ENCODE peak calls at places on chromosomes 11 and 22, in seven cellular contexts. L, K, H, E, I, N and M are unnamed samples.

GRCh38 chr11:1453611-1454386 is 32.8 kb downstream of the MOB2 start:
- DNase-seq in L (no peak), K (no peak), H (peak; percentile 66), E (peak; percentile 95), I (no peak), N (no peak), M (peak; percentile 17)

GRCh38 chr11:33454264-33454663 is 197.1 kb downstream of the HIPK3 start:
- DNase-seq in L (no peak), K (no peak), H (no peak), E (no peak), I (no peak), N (no peak), M (no peak)

GRCh38 chr11:36469063-36469462 is 41.0 kb downstream of the TRAF6 start:
- DNase-seq in L (no peak), K (no peak), H (no peak), E (no peak), I (peak; percentile 12), N (no peak), M (no peak)

GRCh38 chr22:44182591-44183588 is 2.2 kb downstream of the PARVG start:
- DNase-seq in L (no peak), K (no peak), H (peak; percentile 62), E (no peak), I (peak; percentile 37), N (no peak), M (no peak)

GRCh38 chr22:40965936-40966557 is 14.9 kb downstream of the RBX1 start:
- DNase-seq in L (no peak), K (no peak), H (no peak), E (no peak), I (no peak), N (no peak), M (no peak)

GRCh38 chr11:1640076-1640946 is 10.7 kb downstream of the KRTAP5-5 start:
- DNase-seq in L (no peak), K (peak; percentile 25), H (peak; percentile 38), E (peak; percentile 96), I (peak; percentile 9), N (peak; percentile 23), M (no peak)

GRCh38 chr11:47071871-47072270 is 104.8 kb downstream of the ARFGAP2 start:
- DNase-seq in L (no peak), K (no peak), H (no peak), E (no peak), I (no peak), N (peak; percentile 1), M (no peak)

GRCh38 chr11:87150936-87151335 is 113.2 kb downstream of the TMEM135 start:
- DNase-seq in L (no peak), K (no peak), H (no peak), E (peak; percentile 42), I (no peak), N (peak; percentile 18), M (no peak)

GRCh38 chr11:17063171-17064002 is 14.1 kb downstream of the RPS13 start:
- DNase-seq in L (peak; percentile 42), K (peak; percentile 38), H (peak; percentile 74), E (peak; percentile 81), I (peak; percentile 25), N (peak; percentile 28), M (no peak)

GRCh38 chr11:128236506-128237498 is 350.6 kb downstream of the ETS1 start:
- DNase-seq in L (no peak), K (no peak), H (no peak), E (no peak), I (no peak), N (no peak), M (no peak)

GRCh38 chr11:84673753-84674152 is 953.4 kb downstream of the DLG2 start:
- DNase-seq in L (no peak), K (peak; percentile 40), H (no peak), E (no peak), I (no peak), N (no peak), M (no peak)

GRCh38 chr11:64245797-64246623 is 733 bp downstream of the PPP1R14B start:
- DNase-seq in L (no peak), K (no peak), H (peak; percentile 77), E (peak; percentile 100), I (peak; percentile 58), N (peak; percentile 97), M (peak; percentile 71)

GRCh38 chr11:89125298-89125697 is 52.4 kb upstream of the TYR start:
- DNase-seq in L (no peak), K (no peak), H (no peak), E (no peak), I (no peak), N (no peak), M (no peak)

GRCh38 chr22:49297871-49298721 is 529.6 kb downstream of the BRD1 start:
- DNase-seq in L (no peak), K (no peak), H (no peak), E (no peak), I (no peak), N (no peak), M (no peak)

GRCh38 chr11:18452927-18453326 is 2.7 kb upstream of the LDHAL6A start:
- DNase-seq in L (no peak), K (no peak), H (no peak), E (peak; percentile 98), I (no peak), N (peak; percentile 19), M (no peak)

GRCh38 chr11:47850337-47850736 is 2.2 kb upstream of the NUP160 start:
- DNase-seq in L (no peak), K (no peak), H (no peak), E (no peak), I (no peak), N (no peak), M (no peak)

GRCh38 chr11:10728154-10728553 is 22.9 kb upstream of the CTR9 start:
- DNase-seq in L (no peak), K (no peak), H (no peak), E (no peak), I (no peak), N (no peak), M (no peak)

GRCh38 chr11:101738494-101738893 is 154.7 kb upstream of the TRPC6 start:
- DNase-seq in L (no peak), K (no peak), H (no peak), E (peak; percentile 35), I (no peak), N (no peak), M (no peak)

GRCh38 chr11:12147827-12148226 is 37.4 kb downstream of the MICAL2 start:
- DNase-seq in L (no peak), K (no peak), H (no peak), E (no peak), I (no peak), N (no peak), M (no peak)

GRCh38 chr22:17481424-17481823 is 81.9 kb upstream of the SLC25A18 start:
- DNase-seq in L (no peak), K (no peak), H (no peak), E (no peak), I (no peak), N (no peak), M (no peak)

GRCh38 chr11:9906043-9906791 is 242.3 kb downstream of the SWAP70 start:
- DNase-seq in L (peak; percentile 67), K (peak; percentile 72), H (no peak), E (peak; percentile 76), I (no peak), N (peak; percentile 81), M (no peak)

DNA sequence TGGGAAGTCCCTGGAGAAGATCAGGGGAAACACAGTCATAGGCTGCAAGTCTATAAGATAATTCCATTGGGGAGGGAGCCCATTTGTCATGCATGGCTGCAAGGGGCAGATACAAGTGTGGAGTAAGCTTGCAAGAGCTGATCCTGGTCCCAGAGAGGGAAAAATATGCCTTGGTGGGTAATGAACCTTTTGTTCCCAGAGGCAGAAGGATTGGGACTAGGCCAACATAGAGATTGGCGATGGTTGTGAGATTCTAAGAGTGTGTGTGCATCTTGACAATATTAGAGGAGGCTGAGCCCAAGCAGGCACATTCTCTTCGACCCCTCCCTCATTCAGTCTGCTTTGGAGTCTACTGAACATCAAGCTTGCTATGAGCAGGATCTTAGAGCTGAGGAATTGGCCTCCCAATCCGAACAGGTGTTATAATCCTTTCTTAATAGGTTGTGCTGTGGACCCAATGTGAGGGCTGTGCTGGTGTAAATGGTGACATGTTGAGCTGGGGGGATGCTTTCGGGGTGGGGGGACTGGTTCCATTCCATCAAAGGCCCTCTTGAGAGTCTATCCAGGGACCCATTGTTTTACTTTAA is 18.4 kb downstream of the MIAT start:
- DNase-seq in L (no peak), K (no peak), H (no peak), E (no peak), I (no peak), N (no peak), M (no peak)
- H3K4me1 ChIP-seq in L (peaks cover 21% of the 10 kb centered on the region), K (peaks cover 5% of the 10 kb centered on the region), H (peaks cover 16% of the 10 kb centered on the region), E (peaks cover 19% of the 10 kb centered on the region), I (peaks cover 75% of the 10 kb centered on the region), N (peaks cover 35% of the 10 kb centered on the region), M (peaks cover 61% of the 10 kb centered on the region)

GRCh38 chr11:119419834-119420492 is 3.0 kb downstream of the THY1 start:
- DNase-seq in L (no peak), K (no peak), H (no peak), E (no peak), I (no peak), N (no peak), M (no peak)
- H3K4me3 ChIP-seq in L (no peak overlapping the region), K (no peak overlapping the region), H (no peak overlapping the region), E (no peak overlapping the region), I (no peak overlapping the region), N (no peak overlapping the region), M (no peak overlapping the region)

GRCh38 chr11:30431127-30431814 is 108.4 kb downstream of the ARL14EP start:
- DNase-seq in L (no peak), K (no peak), H (no peak), E (no peak), I (no peak), N (no peak), M (no peak)

GRCh38 chr11:30426781-30427180 is 103.9 kb downstream of the ARL14EP start:
- DNase-seq in L (no peak), K (no peak), H (no peak), E (no peak), I (no peak), N (no peak), M (no peak)

GRCh38 chr11:30432177-30432576 is 109.3 kb downstream of the ARL14EP start:
- DNase-seq in L (no peak), K (no peak), H (no peak), E (no peak), I (no peak), N (no peak), M (no peak)

GRCh38 chr11:30432716-30433115 is 109.8 kb downstream of the ARL14EP start:
- DNase-seq in L (no peak), K (no peak), H (no peak), E (no peak), I (no peak), N (no peak), M (no peak)

GRCh38 chr11:30429550-30429949 is 106.6 kb downstream of the ARL14EP start:
- DNase-seq in L (no peak), K (no peak), H (no peak), E (no peak), I (no peak), N (no peak), M (no peak)
- H3K27me3 ChIP-seq in L (peaks cover 62% of the 10 kb centered on the region), K (no peaks in the 10 kb centered on the region), H (no peaks in the 10 kb centered on the region), E (no peaks in the 10 kb centered on the region), I (no peaks in the 10 kb centered on the region), N (no peaks in the 10 kb centered on the region), M (no peaks in the 10 kb centered on the region)

DNA sequence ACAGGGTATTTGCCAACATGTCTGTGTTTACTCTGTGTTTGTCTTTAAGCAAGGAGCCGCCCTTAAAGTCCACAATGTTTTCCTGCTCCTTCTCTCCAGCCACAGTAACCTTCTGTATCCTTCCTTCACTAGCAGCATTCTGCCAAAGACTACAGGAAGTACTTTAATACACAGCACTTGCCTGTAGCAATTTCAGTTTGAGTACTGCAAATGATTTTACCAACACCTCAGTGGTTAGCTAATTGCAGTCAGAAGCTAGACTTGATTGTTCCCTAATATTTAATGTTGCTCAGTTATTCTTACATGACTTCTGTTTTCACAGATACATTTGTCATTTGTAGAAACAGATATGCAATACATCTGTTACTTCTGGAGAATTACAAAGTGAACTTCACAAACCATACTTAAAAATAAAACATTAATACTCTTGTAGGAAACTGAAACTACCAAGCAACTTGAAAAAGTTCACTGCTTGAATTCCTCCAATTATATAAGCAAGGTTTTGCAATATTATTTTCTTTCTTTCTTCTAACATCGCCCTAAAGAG is 69.1 kb downstream of the FCHSD2 start:
- DNase-seq in L (no peak), K (no peak), H (no peak), E (peak; percentile 5), I (no peak), N (peak; percentile 17), M (no peak)
- H3K4me1 ChIP-seq in L (no peaks in the 10 kb centered on the region), K (no peaks in the 10 kb centered on the region), H (peaks cover 28% of the 10 kb centered on the region), E (peaks cover 12% of the 10 kb centered on the region), I (peaks cover 17% of the 10 kb centered on the region), N (peaks cover 6% of the 10 kb centered on the region), M (no peaks in the 10 kb centered on the region)